ENCODE peak calls at places on chromosomes 11 and 22, in six cellular contexts. X, O, W, I, R and K are unnamed samples.
A peak's percentile ranks its signal among the peaks of the same experiment; 100 is the strongest.

GRCh38 chr11:36326524-36327419 is 30.7 kb downstream of the PRR5L start:
- DNase-seq in X (no peak), O (no peak), W (no peak), I (no peak), R (no peak), K (peak; percentile 7)

GRCh38 chr22:49976439-49977175 is 16.0 kb downstream of the PIM3 start:
- DNase-seq in X (no peak), O (no peak), W (peak; percentile 44), I (no peak), R (peak; percentile 74), K (peak; percentile 68)

GRCh38 chr11:45333506-45333971 is 47.4 kb upstream of the SYT13 start:
- DNase-seq in X (peak; percentile 60), O (no peak), W (peak; percentile 48), I (no peak), R (peak; percentile 20), K (peak; percentile 19)

GRCh38 chr11:17418437-17418836 is 30.0 kb upstream of the KCNJ11 start:
- DNase-seq in X (no peak), O (no peak), W (no peak), I (no peak), R (no peak), K (no peak)

GRCh38 chr11:614583-615452 is 932 bp downstream of the IRF7 start:
- DNase-seq in X (no peak), O (no peak), W (no peak), I (no peak), R (peak; percentile 16), K (no peak)

GRCh38 chr11:636511-637332 is at the start of gene DRD4:
- DNase-seq in X (peak; percentile 21), O (no peak), W (no peak), I (no peak), R (no peak), K (no peak)

GRCh38 chr22:39176067-39176621 is 23.7 kb upstream of the CBX7 start:
- DNase-seq in X (peak; percentile 88), O (no peak), W (no peak), I (no peak), R (no peak), K (no peak)

GRCh38 chr11:46541593-46542371 is 52.0 kb downstream of the AMBRA1 start:
- DNase-seq in X (no peak), O (no peak), W (no peak), I (peak; percentile 38), R (no peak), K (no peak)

GRCh38 chr22:47151490-47151889 is 389.0 kb downstream of the TBC1D22A start:
- DNase-seq in X (peak; percentile 55), O (no peak), W (no peak), I (no peak), R (no peak), K (no peak)

GRCh38 chr11:36015806-36016205 is 71.9 kb downstream of the LDLRAD3 start:
- DNase-seq in X (no peak), O (no peak), W (no peak), I (peak; percentile 68), R (no peak), K (no peak)

GRCh38 chr11:37689951-37690350 is 1091.9 kb upstream of the RAG2 start:
- DNase-seq in X (no peak), O (no peak), W (no peak), I (no peak), R (no peak), K (no peak)

GRCh38 chr22:44119669-44120313 is 60.9 kb upstream of the PARVG start:
- DNase-seq in X (no peak), O (no peak), W (no peak), I (no peak), R (no peak), K (no peak)

GRCh38 chr11:117203069-117203407 is 3.9 kb downstream of the TAGLN start:
- DNase-seq in X (no peak), O (no peak), W (no peak), I (no peak), R (no peak), K (no peak)

GRCh38 chr22:39351689-39352214 is 2.0 kb downstream of the SYNGR1 start:
- DNase-seq in X (no peak), O (no peak), W (peak; percentile 60), I (no peak), R (no peak), K (peak; percentile 11)

GRCh38 chr22:46769706-46770105 is 7.3 kb downstream of the TBC1D22A start:
- DNase-seq in X (no peak), O (no peak), W (no peak), I (no peak), R (no peak), K (no peak)

GRCh38 chr11:79237676-79238075 is 203.2 kb downstream of the TENM4 start:
- DNase-seq in X (peak; percentile 19), O (no peak), W (no peak), I (no peak), R (no peak), K (no peak)

GRCh38 chr22:36950797-36951590 is 37.6 kb downstream of the CSF2RB start:
- DNase-seq in X (no peak), O (no peak), W (no peak), I (no peak), R (no peak), K (no peak)

GRCh38 chr11:112958670-112959069 is 2.5 kb upstream of the NCAM1 start:
- DNase-seq in X (no peak), O (no peak), W (no peak), I (no peak), R (no peak), K (no peak)

GRCh38 chr11:128653828-128654231 is 40.0 kb upstream of the FLI1 start:
- DNase-seq in X (peak; percentile 63), O (no peak), W (no peak), I (no peak), R (no peak), K (no peak)

GRCh38 chr11:8233691-8234424 is 29.8 kb downstream of the LMO1 start:
- DNase-seq in X (no peak), O (no peak), W (no peak), I (no peak), R (no peak), K (no peak)

GRCh38 chr11:76664578-76665061 is 5.9 kb downstream of the LRRC32 start:
- DNase-seq in X (peak; percentile 70), O (no peak), W (peak; percentile 83), I (no peak), R (peak; percentile 36), K (peak; percentile 36)

GRCh38 chr11:94793002-94793401 is 24.8 kb downstream of the AMOTL1 start:
- DNase-seq in X (no peak), O (no peak), W (no peak), I (no peak), R (no peak), K (no peak)

GRCh38 chr22:29003975-29004646 is 57.5 kb downstream of the C22orf31 start:
- DNase-seq in X (no peak), O (no peak), W (no peak), I (no peak), R (no peak), K (no peak)

GRCh38 chr11:20020198-20020597 is 140.1 kb downstream of the DBX1 start:
- DNase-seq in X (no peak), O (no peak), W (no peak), I (no peak), R (no peak), K (no peak)

GRCh38 chr11:82906236-82906635 is 4.7 kb downstream of the DDIAS start:
- DNase-seq in X (peak; percentile 33), O (no peak), W (peak; percentile 79), I (no peak), R (no peak), K (no peak)

GRCh38 chr22:28246392-28246791 is 327.3 kb upstream of the PITPNB start:
- DNase-seq in X (no peak), O (no peak), W (no peak), I (no peak), R (no peak), K (no peak)

GRCh38 chr11:9982127-9982795 is 311.8 kb downstream of the SBF2 start:
- DNase-seq in X (peak; percentile 63), O (no peak), W (no peak), I (peak; percentile 21), R (no peak), K (no peak)

GRCh38 chr11:77345621-77346020 is 44.1 kb upstream of the GDPD4 start:
- DNase-seq in X (no peak), O (no peak), W (no peak), I (no peak), R (no peak), K (no peak)

GRCh38 chr22:35761037-35761436 is 43.4 kb downstream of the APOL5 start:
- DNase-seq in X (peak; percentile 32), O (no peak), W (no peak), I (no peak), R (no peak), K (peak; percentile 21)

GRCh38 chr11:105720096-105720495 is 110.2 kb downstream of the GRIA4 start:
- DNase-seq in X (no peak), O (no peak), W (no peak), I (no peak), R (no peak), K (no peak)

GRCh38 chr11:76033699-76034098 is 172.6 kb downstream of the WNT11 start:
- DNase-seq in X (no peak), O (no peak), W (peak; percentile 59), I (no peak), R (no peak), K (peak; percentile 39)

GRCh38 chr11:119166368-119167076 is 2.0 kb upstream of the NLRX1 start:
- DNase-seq in X (peak; percentile 60), O (no peak), W (no peak), I (no peak), R (no peak), K (no peak)

GRCh38 chr22:32042924-32043323 is at the start of gene SLC5A1:
- DNase-seq in X (no peak), O (no peak), W (no peak), I (no peak), R (no peak), K (no peak)